ENCODE peak calls at places on chromosomes 3 and 15, in seven cellular contexts. B, F, G, S, Q, O and H are unnamed samples.
A peak's percentile ranks its signal among the peaks of the same experiment; 100 is the strongest.

GRCh38 chr15:87609474-87609873 is 647.1 kb downstream of the NTRK3 start:
- DNase-seq in B (no peak), O (no peak), Q (no peak), G (no peak), S (peak; percentile 92), F (no peak), H (no peak)

GRCh38 chr3:184808021-184808420 is 3.9 kb upstream of the VPS8 start:
- DNase-seq in B (no peak), O (no peak), S (no peak), Q (peak; percentile 48), G (no peak), F (no peak), H (no peak)

GRCh38 chr15:29141908-29142747 is 127.5 kb downstream of the NSMCE3 start:
- DNase-seq in S (no peak), B (no peak), G (no peak), F (peak; percentile 8), Q (no peak), O (peak; percentile 44), H (no peak)

GRCh38 chr15:71752085-71752484 is 58.3 kb upstream of the NR2E3 start:
- DNase-seq in F (no peak), Q (no peak), S (no peak), O (no peak), B (no peak), G (no peak), H (no peak)

GRCh38 chr15:91099616-91100560 is at the start of gene SV2B:
- DNase-seq in Q (peak; percentile 25), O (peak; percentile 58), G (peak; percentile 20), F (peak; percentile 41), B (peak; percentile 64), S (peak; percentile 12), H (no peak)

GRCh38 chr3:138761002-138761401 is 73.7 kb downstream of the PIK3CB start:
- DNase-seq in B (no peak), Q (no peak), G (no peak), S (no peak), F (no peak), O (no peak), H (no peak)

GRCh38 chr3:117600666-117601065 is 891.1 kb downstream of the TUSC7 start:
- DNase-seq in F (no peak), G (no peak), O (no peak), Q (no peak), B (no peak), S (no peak), H (no peak)

GRCh38 chr15:27449041-27449440 is 478.1 kb downstream of the GABRG3 start:
- DNase-seq in O (no peak), F (no peak), S (peak; percentile 17), Q (no peak), B (no peak), G (no peak), H (no peak)

GRCh38 chr3:187049462-187050101 is 89.7 kb downstream of the RPL39L start:
- DNase-seq in B (no peak), Q (no peak), S (no peak), O (no peak), G (no peak), F (no peak), H (no peak)

GRCh38 chr3:76065975-76066374 is 280.6 kb upstream of the ZNF717 start:
- DNase-seq in G (no peak), B (no peak), Q (no peak), F (no peak), S (no peak), O (no peak), H (no peak)

GRCh38 chr3:57179580-57180410 is 14.6 kb upstream of the IL17RD start:
- DNase-seq in G (no peak), F (no peak), B (no peak), S (no peak), O (peak; percentile 37), Q (no peak), H (no peak)
- TF ChIP-seq CTCF in G (no peak), F (peak; percentile 51), B (peak; percentile 24), S (peak; percentile 45), O (peak; percentile 44), Q (peak; percentile 49), H (peak; percentile 51)

DNA sequence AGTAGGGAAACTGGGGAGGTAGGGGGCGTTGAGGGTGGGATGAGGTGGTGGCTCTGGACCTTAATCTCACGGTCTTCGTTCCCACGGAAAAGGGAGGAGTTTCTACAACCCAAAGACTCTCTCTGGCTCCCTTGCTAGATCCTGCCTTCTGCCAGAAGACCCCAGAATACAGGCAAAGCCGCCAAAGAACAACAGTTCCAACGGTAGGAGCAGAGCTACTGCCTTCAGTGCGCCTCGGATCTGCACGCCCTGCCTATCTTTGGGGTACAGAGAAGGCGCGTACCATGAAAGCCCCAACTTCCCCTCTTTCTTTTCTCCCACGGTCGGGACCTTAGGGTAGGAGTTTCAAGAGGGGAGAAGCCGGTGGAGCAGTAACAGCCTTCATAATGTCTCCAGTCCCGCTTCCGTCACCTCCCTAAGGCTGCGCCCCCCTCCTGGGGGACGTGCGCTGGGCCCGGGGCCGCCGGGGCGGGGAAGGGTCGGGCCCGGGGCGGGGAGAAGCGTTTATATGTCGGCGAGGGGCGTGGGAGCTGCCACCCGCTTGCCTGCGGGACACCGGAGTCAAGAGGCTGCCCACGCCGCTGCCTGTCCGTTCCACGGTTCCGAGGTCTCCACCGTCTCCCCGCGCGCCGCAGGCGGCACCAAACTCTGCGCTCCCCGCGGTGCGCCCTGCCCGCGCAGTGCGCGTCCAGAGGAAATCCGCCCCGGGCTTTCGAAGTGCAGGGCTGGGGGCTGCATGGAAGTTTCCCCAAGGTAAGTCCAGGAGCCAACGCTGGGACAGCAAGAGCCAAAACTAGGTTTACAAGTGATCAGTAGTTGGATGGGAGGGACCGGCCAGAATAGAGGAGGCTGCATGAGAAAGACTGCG is at the start of gene COL6A6:
- DNase-seq in B (no peak), F (no peak), S (peak; percentile 3), Q (peak; percentile 6), G (no peak), O (no peak), H (no peak)
- TF ChIP-seq CTCF in B (no peak), F (no peak), S (no peak), Q (no peak), G (no peak), O (no peak), H (no peak)

GRCh38 chr15:40914486-40914885 is 14.7 kb upstream of the DLL4 start:
- DNase-seq in Q (no peak), F (no peak), B (no peak), G (no peak), O (peak; percentile 49), S (no peak), H (no peak)
- TF ChIP-seq CTCF in Q (no peak), F (peak; percentile 29), B (no peak), G (no peak), O (peak; percentile 36), S (no peak), H (peak; percentile 25)

GRCh38 chr3:143972155-143972494 is 502 bp downstream of the DIPK2A start:
- DNase-seq in B (no peak), Q (no peak), O (no peak), S (no peak), F (no peak), G (no peak), H (no peak)
- TF ChIP-seq CTCF in B (no peak), Q (no peak), O (no peak), S (no peak), F (no peak), G (no peak), H (no peak)

GRCh38 chr3:114365268-114365667 is 71.4 kb downstream of the TIGIT start:
- DNase-seq in F (no peak), B (no peak), O (no peak), G (no peak), S (peak; percentile 27), Q (no peak), H (no peak)

GRCh38 chr3:114361391-114361790 is 67.6 kb downstream of the TIGIT start:
- DNase-seq in F (no peak), G (no peak), O (no peak), Q (no peak), B (no peak), S (no peak), H (no peak)

GRCh38 chr3:114364806-114365205 is 71.0 kb downstream of the TIGIT start:
- DNase-seq in Q (no peak), B (no peak), G (no peak), O (no peak), F (no peak), S (no peak), H (no peak)

GRCh38 chr3:114363554-114364202 is 69.8 kb downstream of the TIGIT start:
- DNase-seq in G (no peak), B (no peak), O (no peak), Q (no peak), F (no peak), S (peak; percentile 83), H (no peak)

DNA sequence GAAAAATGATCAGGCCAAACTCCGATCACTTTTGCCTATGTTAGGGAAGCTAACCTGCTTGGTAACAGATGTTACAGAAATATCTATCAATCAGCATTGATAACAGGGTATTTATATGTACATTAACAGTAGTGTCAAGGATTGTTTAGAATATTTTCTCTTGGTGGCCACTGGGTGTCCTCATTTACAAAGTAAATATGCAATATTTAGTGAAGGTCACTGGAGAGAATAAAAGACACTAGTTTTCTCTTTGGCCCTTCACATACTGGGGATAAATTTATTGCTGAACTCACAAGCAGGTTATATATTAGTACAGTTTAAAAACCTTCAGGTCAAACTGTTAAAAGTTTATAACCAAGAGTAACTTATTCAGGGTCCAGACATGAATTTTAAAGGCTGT is 69.0 kb downstream of the TIGIT start:
- DNase-seq in F (no peak), B (no peak), Q (no peak), S (peak; percentile 62), O (peak; percentile 28), G (no peak), H (no peak)
- TF ChIP-seq CTCF in F (peak; percentile 41), B (peak; percentile 46), Q (peak; percentile 69), S (peak; percentile 54), O (peak; percentile 20), G (peak; percentile 11), H (peak; percentile 37)

GRCh38 chr3:161221881-161222600 is 930 bp downstream of the NMD3 start:
- DNase-seq in B (peak; percentile 58), O (peak; percentile 50), S (peak; percentile 28), G (no peak), Q (no peak), F (no peak), H (no peak)
- TF ChIP-seq CTCF in B (no peak), O (no peak), S (no peak), G (no peak), Q (no peak), F (no peak), H (no peak)

DNA sequence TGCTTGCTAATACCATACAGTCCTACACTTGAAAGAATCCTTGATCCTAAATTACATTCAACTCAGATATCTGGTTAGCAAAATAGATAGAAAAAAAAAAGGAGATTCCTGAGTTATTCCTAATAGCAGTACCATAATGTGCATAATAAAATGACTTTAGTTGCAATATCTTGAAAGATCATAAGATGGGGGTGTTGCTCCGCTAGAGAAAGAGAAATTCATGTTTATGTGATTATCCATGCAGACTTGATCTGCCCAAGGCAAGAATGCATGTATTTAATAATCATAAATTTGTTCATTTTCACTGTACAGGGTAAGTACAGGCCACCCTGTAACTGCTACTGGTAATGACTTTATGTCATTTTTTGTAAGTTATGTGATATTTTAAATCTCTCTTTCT is 84.7 kb downstream of the HCN4 start:
- DNase-seq in G (no peak), O (no peak), Q (no peak), B (no peak), S (peak; percentile 39), F (no peak), H (no peak)
- TF ChIP-seq CTCF in G (no peak), O (peak; percentile 11), Q (peak; percentile 38), B (no peak), S (peak; percentile 57), F (no peak), H (peak; percentile 18)

GRCh38 chr3:66993082-66993481 is 5.0 kb upstream of the KBTBD8 start:
- DNase-seq in B (no peak), Q (no peak), F (no peak), G (no peak), O (no peak), S (no peak), H (no peak)
- TF ChIP-seq CTCF in B (no peak), Q (no peak), F (no peak), G (no peak), O (no peak), S (no peak), H (no peak)